ENCODE peak calls at places on chromosomes 2 and 18, in seven cellular contexts. H is GM23248; X is CD8-positive, alpha-beta memory T cell; Z is upper lobe of right lung; P is heart right ventricle; E is A549; Y is tibial artery. U is an unnamed sample.
A peak's percentile ranks its signal among the peaks of the same experiment; 100 is the strongest.

GRCh38 chr18:6363216-6363615 is 51.5 kb downstream of the L3MBTL4 start:
- DNase-seq in H (no peak), X (no peak), Z (no peak), P (no peak), E (no peak), Y (no peak), U (no peak)

GRCh38 chr2:164203131-164203530 is 418.2 kb downstream of the GRB14 start:
- DNase-seq in H (peak; percentile 49), X (no peak), Z (no peak), P (no peak), E (no peak), Y (no peak), U (no peak)

GRCh38 chr2:98538280-98539041 is 69.9 kb downstream of the COA5 start:
- DNase-seq in H (peak; percentile 48), X (no peak), Z (no peak), P (no peak), E (no peak), Y (no peak), U (no peak)

GRCh38 chr18:9017170-9017899 is 85.2 kb upstream of the NDUFV2 start:
- DNase-seq in H (peak; percentile 99), X (peak; percentile 6), Z (peak; percentile 68), P (peak; percentile 72), E (peak; percentile 63), Y (peak; percentile 86), U (peak; percentile 24)

GRCh38 chr18:55327454-55327853 is 260.5 kb downstream of the TCF4 start:
- DNase-seq in H (no peak), X (no peak), Z (no peak), P (no peak), E (no peak), Y (no peak), U (no peak)

GRCh38 chr2:123953848-123954247 is 71.2 kb upstream of the CNTNAP5 start:
- DNase-seq in H (peak; percentile 19), X (no peak), Z (no peak), P (no peak), E (no peak), Y (no peak), U (no peak)

GRCh38 chr18:73827801-73828200 is 319.8 kb downstream of the FBXO15 start:
- DNase-seq in H (no peak), X (no peak), Z (no peak), P (no peak), E (no peak), Y (no peak), U (no peak)

GRCh38 chr2:55048925-55049793 is 1.1 kb downstream of the RTN4 start:
- DNase-seq in H (peak; percentile 93), X (peak; percentile 42), Z (peak; percentile 93), P (peak; percentile 86), E (peak; percentile 80), Y (peak; percentile 96), U (peak; percentile 95)

GRCh38 chr2:226661789-226662545 is 137.7 kb downstream of the IRS1 start:
- DNase-seq in H (peak; percentile 94), X (no peak), Z (no peak), P (peak; percentile 31), E (peak; percentile 46), Y (no peak), U (no peak)

GRCh38 chr18:61606759-61607158 is 273.5 kb downstream of the CDH20 start:
- DNase-seq in H (peak; percentile 94), X (no peak), Z (peak; percentile 70), P (peak; percentile 74), E (peak; percentile 30), Y (peak; percentile 84), U (peak; percentile 59)

GRCh38 chr2:209805351-209805750 is 33.7 kb downstream of the UNC80 start:
- DNase-seq in H (no peak), X (no peak), Z (no peak), P (no peak), E (no peak), Y (no peak), U (no peak)

GRCh38 chr18:28147674-28148171 is 29.2 kb downstream of the CDH2 start:
- DNase-seq in H (peak; percentile 53), X (no peak), Z (no peak), P (no peak), E (no peak), Y (no peak), U (no peak)

GRCh38 chr2:241563031-241563507 is 4.5 kb downstream of the BOK start:
- DNase-seq in H (no peak), X (no peak), Z (peak; percentile 62), P (no peak), E (no peak), Y (peak; percentile 57), U (no peak)

GRCh38 chr2:241564596-241565411 is 6.3 kb downstream of the BOK start:
- DNase-seq in H (peak; percentile 64), X (no peak), Z (peak; percentile 63), P (no peak), E (no peak), Y (peak; percentile 61), U (no peak)

GRCh38 chr2:241563571-241563980 is 5.0 kb downstream of the BOK start:
- DNase-seq in H (peak; percentile 28), X (no peak), Z (no peak), P (no peak), E (no peak), Y (no peak), U (no peak)

GRCh38 chr2:241565413-241565812 is 6.9 kb downstream of the BOK start:
- DNase-seq in H (no peak), X (no peak), Z (peak; percentile 52), P (no peak), E (no peak), Y (peak; percentile 51), U (no peak)

GRCh38 chr2:241563981-241564595 is 5.5 kb downstream of the BOK start:
- DNase-seq in H (peak; percentile 43), X (no peak), Z (peak; percentile 66), P (no peak), E (no peak), Y (peak; percentile 62), U (no peak)
- H3K4me1 ChIP-seq in H (peaks cover 39% of the 10 kb centered on the region), X (no peaks in the 10 kb centered on the region), Z (peaks cover 26% of the 10 kb centered on the region), P (peaks cover 26% of the 10 kb centered on the region), E (peaks cover 15% of the 10 kb centered on the region), Y (peaks cover 29% of the 10 kb centered on the region), U (peaks cover 17% of the 10 kb centered on the region)

GRCh38 chr2:217866457-217866856 is 136.3 kb downstream of the TNS1 start:
- DNase-seq in H (no peak), X (no peak), Z (no peak), P (no peak), E (no peak), Y (no peak), U (no peak)

GRCh38 chr2:217870528-217871011 is 132.2 kb downstream of the TNS1 start:
- DNase-seq in H (no peak), X (no peak), Z (no peak), P (no peak), E (no peak), Y (no peak), U (no peak)

GRCh38 chr2:217868265-217868892 is 134.4 kb downstream of the TNS1 start:
- DNase-seq in H (no peak), X (no peak), Z (no peak), P (no peak), E (no peak), Y (no peak), U (no peak)

GRCh38 chr2:217872319-217872718 is 130.5 kb downstream of the TNS1 start:
- DNase-seq in H (no peak), X (no peak), Z (no peak), P (no peak), E (no peak), Y (no peak), U (no peak)

DNA sequence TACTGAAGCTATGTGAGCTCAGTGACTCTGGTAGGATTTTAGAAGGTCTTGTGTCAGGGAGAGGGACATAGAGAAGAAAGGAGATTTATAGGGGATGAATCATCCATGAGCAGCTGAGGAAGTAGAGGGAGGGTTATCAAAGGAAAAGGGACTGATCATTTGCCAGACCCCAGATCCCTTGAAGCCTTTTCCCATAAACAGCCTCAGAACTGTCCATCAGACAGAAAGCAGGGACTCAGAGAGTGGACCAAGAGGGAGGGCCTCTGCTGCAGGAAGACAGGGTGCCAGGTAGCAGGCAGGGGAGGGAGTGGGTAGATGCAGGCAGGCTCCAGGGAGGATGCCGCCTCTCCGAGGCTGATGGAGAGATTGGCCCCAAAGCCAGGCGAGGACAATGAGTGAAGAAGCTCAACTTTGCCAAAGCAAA is 133.9 kb downstream of the TNS1 start:
- DNase-seq in H (peak; percentile 55), X (no peak), Z (no peak), P (no peak), E (no peak), Y (no peak), U (no peak)
- H3K4me1 ChIP-seq in H (peaks cover 10% of the 10 kb centered on the region), X (no peaks in the 10 kb centered on the region), Z (no peaks in the 10 kb centered on the region), P (peaks cover 33% of the 10 kb centered on the region), E (no peaks in the 10 kb centered on the region), Y (peaks cover 39% of the 10 kb centered on the region), U (no peaks in the 10 kb centered on the region)

GRCh38 chr2:241894681-241895426 is 25.3 kb downstream of the RTP5 start:
- DNase-seq in H (no peak), X (no peak), Z (peak; percentile 64), P (no peak), E (no peak), Y (peak; percentile 63), U (peak; percentile 11)

GRCh38 chr2:241895427-241895731 is 25.9 kb downstream of the RTP5 start:
- DNase-seq in H (no peak), X (no peak), Z (no peak), P (no peak), E (no peak), Y (no peak), U (peak; percentile 11)

GRCh38 chr2:241897231-241897916 is 27.8 kb downstream of the RTP5 start:
- DNase-seq in H (no peak), X (no peak), Z (peak; percentile 39), P (no peak), E (no peak), Y (no peak), U (peak; percentile 5)

GRCh38 chr2:241896746-241897201 is 27.2 kb downstream of the RTP5 start:
- DNase-seq in H (no peak), X (no peak), Z (peak; percentile 27), P (no peak), E (no peak), Y (no peak), U (no peak)

DNA sequence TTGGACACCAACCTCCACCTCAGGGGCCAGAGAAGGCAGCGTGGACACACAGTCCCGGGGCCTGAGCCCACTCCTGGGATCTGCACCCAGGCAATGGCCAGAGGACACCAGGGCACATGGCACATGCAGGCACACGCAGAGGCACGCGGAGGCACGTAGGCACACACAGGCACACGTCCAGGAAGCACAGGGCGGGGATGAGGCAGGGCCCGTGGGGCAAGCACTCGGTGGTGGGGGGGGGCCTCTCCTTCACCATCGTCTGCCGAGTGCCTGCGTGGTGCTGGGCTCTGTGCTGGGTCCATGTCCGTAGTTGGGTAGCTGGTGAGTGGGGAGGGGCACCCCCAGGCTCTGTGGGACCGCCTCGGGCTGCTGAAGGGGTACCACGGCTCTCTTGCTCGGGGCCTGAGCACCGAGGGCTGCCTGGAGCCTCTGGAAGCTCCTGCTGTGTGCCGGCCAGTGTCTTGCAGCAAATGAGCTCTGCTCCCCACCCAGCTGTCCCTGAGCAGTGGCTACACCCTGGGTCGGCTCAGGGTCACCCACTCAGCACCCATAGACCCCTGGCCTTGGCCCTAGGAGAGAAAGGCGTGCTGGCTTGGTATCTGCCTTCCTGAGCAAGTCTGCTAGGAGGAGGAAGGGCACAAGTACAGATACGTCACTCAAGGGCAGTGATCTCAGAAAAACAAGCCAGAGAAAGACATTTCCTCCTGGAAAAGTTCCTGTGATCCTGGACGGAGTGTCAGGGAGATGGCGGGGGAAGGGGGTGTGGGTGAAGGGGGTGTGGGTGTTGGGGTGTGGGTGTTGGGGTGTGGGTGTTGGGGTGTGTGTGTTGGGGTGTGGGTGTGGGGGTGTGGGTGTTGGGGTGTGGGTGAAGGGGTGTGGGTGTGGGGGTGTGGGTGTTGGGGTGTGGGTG is 26.5 kb downstream of the RTP5 start:
- DNase-seq in H (peak; percentile 56), X (peak; percentile 28), Z (peak; percentile 64), P (no peak), E (no peak), Y (peak; percentile 66), U (peak; percentile 16)
- H3K4me1 ChIP-seq in H (peaks cover 8% of the 10 kb centered on the region), X (no peaks in the 10 kb centered on the region), Z (no peaks in the 10 kb centered on the region), P (peaks cover 8% of the 10 kb centered on the region), E (no peaks in the 10 kb centered on the region), Y (no peaks in the 10 kb centered on the region), U (peaks cover 7% of the 10 kb centered on the region)

GRCh38 chr2:221467610-221468009 is 104.5 kb downstream of the EPHA4 start:
- DNase-seq in H (peak; percentile 48), X (no peak), Z (no peak), P (no peak), E (no peak), Y (no peak), U (no peak)
- H3K4me1 ChIP-seq in H (peaks cover 11% of the 10 kb centered on the region), X (peaks cover 28% of the 10 kb centered on the region), Z (no peaks in the 10 kb centered on the region), P (peaks cover 12% of the 10 kb centered on the region), E (no peaks in the 10 kb centered on the region), Y (peaks cover 5% of the 10 kb centered on the region), U (no peaks in the 10 kb centered on the region)

U was measured in tibial nerve.